ENCODE peak calls at places on chromosomes 11 and 22, in six cellular contexts. O, E, B, N, M and C are unnamed samples.

GRCh38 chr22:37803636-37804371 is 3.9 kb upstream of the GCAT start:
- DNase-seq in O (no peak), E (no peak), B (no peak), N (no peak), M (no peak), C (no peak)

GRCh38 chr22:40396882-40397281 is 26.5 kb downstream of the SGSM3 start:
- DNase-seq in O (no peak), E (peak), B (no peak), N (no peak), M (no peak), C (peak)

GRCh38 chr11:114433376-114433775 is 5.9 kb upstream of the REXO2 start:
- DNase-seq in O (no peak), E (no peak), B (no peak), N (no peak), M (no peak), C (no peak)

GRCh38 chr11:20112291-20113146 is 47.8 kb downstream of the DBX1 start:
- DNase-seq in O (peak), E (peak), B (peak), N (peak), M (peak), C (peak)

GRCh38 chr11:75301131-75301530 is 50.3 kb downstream of the ARRB1 start:
- DNase-seq in O (no peak), E (no peak), B (peak), N (no peak), M (no peak), C (no peak)

GRCh38 chr22:48358886-48359612 is 1468.6 kb downstream of the BRD1 start:
- DNase-seq in O (no peak), E (no peak), B (peak), N (no peak), M (no peak), C (no peak)

GRCh38 chr11:44943118-44943517 is 7.6 kb downstream of the TP53I11 start:
- DNase-seq in O (no peak), E (no peak), B (peak), N (no peak), M (no peak), C (no peak)

GRCh38 chr11:126627376-126627775 is 271.9 kb downstream of the ST3GAL4 start:
- DNase-seq in O (no peak), E (no peak), B (no peak), N (no peak), M (no peak), C (no peak)

GRCh38 chr22:30310881-30311771 is 15.6 kb downstream of the TBC1D10A start:
- DNase-seq in O (peak), E (no peak), B (peak), N (peak), M (peak), C (peak)

GRCh38 chr11:129946256-129946655 is 50.9 kb upstream of the NFRKB start:
- DNase-seq in O (no peak), E (no peak), B (no peak), N (no peak), M (no peak), C (no peak)

GRCh38 chr22:45965565-45965962 is 11.4 kb downstream of the WNT7B start:
- DNase-seq in O (no peak), E (no peak), B (no peak), N (no peak), M (no peak), C (no peak)

GRCh38 chr22:31296258-31296657 is 4.0 kb upstream of the PIK3IP1 start:
- DNase-seq in O (no peak), E (peak), B (no peak), N (no peak), M (no peak), C (peak)

GRCh38 chr22:36744791-36745190 is 31.1 kb downstream of the IFT27 start:
- DNase-seq in O (no peak), E (no peak), B (no peak), N (no peak), M (no peak), C (no peak)
- TF ChIP-seq CTCF in O (no peak), E (no peak), B (no peak), N (no peak), M (no peak), C (no peak)

DNA sequence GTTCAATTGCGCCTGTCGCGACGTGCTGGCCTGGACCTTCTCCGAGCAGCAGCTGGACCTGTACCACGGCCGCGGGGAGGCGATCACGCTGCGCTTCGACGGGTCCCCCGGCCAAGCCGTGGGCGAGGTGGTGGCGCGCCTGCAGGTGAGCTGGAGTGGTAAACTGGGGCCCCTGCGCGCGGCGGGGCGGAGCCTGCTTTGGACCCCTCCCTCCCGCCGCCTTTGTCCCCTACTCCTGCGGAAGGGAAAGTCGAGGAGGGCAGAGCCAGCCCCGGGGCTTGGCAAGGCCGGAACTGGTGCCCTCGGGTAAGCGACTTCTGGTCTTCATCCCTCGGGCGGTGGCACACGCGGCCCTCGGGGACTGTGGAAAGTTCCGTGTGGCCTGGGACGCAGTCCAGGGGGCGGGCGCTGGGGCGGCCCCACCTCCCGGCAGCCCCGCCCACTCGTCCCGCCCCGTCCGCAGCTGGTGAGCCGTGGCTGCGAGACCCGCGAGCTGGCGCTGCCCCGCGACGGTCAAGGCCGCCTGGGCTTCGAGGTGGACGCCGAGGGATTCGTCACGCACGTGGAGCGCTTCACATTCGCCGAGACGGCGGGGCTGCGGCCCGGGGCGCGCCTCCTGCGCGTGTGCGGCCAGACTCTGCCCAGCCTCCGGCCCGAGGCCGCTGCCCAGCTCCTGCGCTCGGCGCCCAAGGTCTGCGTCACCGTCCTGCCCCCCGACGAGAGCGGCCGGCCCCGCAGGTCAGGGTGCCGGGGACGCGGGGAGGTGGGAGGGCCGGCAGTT is 9.2 kb downstream of the SIPA1 start:
- DNase-seq in O (peak), E (peak), B (peak), N (no peak), M (no peak), C (no peak)
- H3K4me3 ChIP-seq in O (peak), E (peak), B (peak), N (peak), M (no peak), C (no peak)

GRCh38 chr11:96110302-96110701 is 186.4 kb upstream of the MTMR2 start:
- DNase-seq in O (no peak), E (no peak), B (no peak), N (no peak), M (no peak), C (no peak)
- TF ChIP-seq CTCF in O (no peak), E (peak), B (no peak), N (no peak), M (no peak), C (no peak)

DNA sequence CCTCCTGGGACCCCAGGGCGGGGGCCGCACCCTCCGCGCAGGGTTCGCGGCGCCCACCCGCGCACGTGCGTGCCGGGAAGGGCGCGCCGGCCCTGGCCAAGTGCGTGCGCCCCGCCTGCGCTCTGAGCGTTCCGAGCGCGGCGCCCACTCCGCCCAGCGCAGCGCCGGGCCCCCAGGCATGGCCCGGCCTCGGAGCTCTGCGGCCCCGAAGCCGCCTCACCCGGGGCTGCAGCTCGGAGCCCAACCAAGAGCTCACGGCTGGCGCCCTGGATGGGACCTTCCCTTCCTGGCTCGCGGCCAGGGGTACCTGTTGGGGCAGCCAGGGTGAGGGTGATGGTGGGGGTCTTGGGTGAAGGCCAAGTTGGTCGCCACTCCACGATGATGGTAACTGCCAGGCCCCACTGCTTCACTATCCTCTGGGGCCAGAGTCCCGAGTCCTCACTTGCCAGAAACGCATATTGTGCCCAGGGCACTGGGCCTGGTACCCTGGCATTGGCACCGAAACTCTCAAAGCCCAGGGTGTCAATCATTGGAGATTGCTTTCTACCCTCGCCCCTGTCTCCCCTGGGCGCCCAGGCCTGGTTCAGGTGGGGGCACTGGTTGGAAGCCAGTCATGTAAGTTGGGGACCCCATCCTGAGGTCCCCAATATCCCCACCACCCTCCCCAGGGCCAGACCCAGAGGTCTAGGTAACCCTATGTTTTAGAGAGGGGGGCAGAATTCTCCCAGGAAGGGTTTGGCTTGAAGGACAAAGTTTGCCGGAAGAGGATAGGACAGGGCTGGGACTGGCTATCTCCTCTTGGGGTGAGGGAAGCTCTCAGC is 889 bp downstream of the ANO1 start:
- DNase-seq in O (no peak), E (no peak), B (peak), N (no peak), M (no peak), C (no peak)
- H3K4me3 ChIP-seq in O (peak), E (no peak), B (peak), N (no peak), M (peak), C (no peak)

GRCh38 chr11:67118801-67119576 is at the start of gene KDM2A:
- DNase-seq in O (peak), E (peak), B (peak), N (peak), M (peak), C (peak)
- TF ChIP-seq CTCF in O (no peak), E (no peak), B (peak), N (no peak), M (no peak), C (no peak)

GRCh38 chr11:47916361-47916841 is 64.0 kb upstream of the PTPRJ start:
- DNase-seq in O (peak), E (no peak), B (no peak), N (no peak), M (peak), C (no peak)

GRCh38 chr11:47918882-47919495 is 61.4 kb upstream of the PTPRJ start:
- DNase-seq in O (no peak), E (peak), B (no peak), N (no peak), M (no peak), C (no peak)

GRCh38 chr11:47918370-47918690 is 62.0 kb upstream of the PTPRJ start:
- DNase-seq in O (no peak), E (no peak), B (no peak), N (no peak), M (no peak), C (no peak)

GRCh38 chr11:47915407-47916137 is 64.8 kb upstream of the PTPRJ start:
- DNase-seq in O (no peak), E (no peak), B (no peak), N (no peak), M (peak), C (no peak)

GRCh38 chr11:47917643-47918369 is 62.6 kb upstream of the PTPRJ start:
- DNase-seq in O (peak), E (peak), B (peak), N (peak), M (peak), C (peak)
- H3K4me3 ChIP-seq in O (peak), E (no peak), B (no peak), N (no peak), M (no peak), C (peak)